ENCODE peak calls at places on chromosome 15, in eight cellular contexts. Y, V, W, B, J, S, E and Z are unnamed samples. For H3K27me3, the result is how much of the 10 kb centered on the place peaks cover.

GRCh38 chr15:31353931-31354330 is 27.3 kb downstream of the KLF13 start:
- DNase-seq in Y (no peak), V (no peak), W (no peak), B (no peak), J (peak), S (no peak), E (no peak), Z (no peak)

GRCh38 chr15:69704685-69705084 is 252.1 kb downstream of the RPLP1 start:
- DNase-seq in Y (no peak), V (no peak), W (no peak), B (no peak), J (no peak), S (no peak), E (no peak), Z (no peak)

GRCh38 chr15:38928431-38928830 is 363.8 kb upstream of the RASGRP1 start:
- DNase-seq in Y (no peak), V (no peak), W (no peak), B (no peak), J (no peak), S (no peak), E (no peak), Z (no peak)

GRCh38 chr15:80484312-80484981 is 80.3 kb downstream of the ARNT2 start:
- DNase-seq in Y (no peak), V (no peak), W (no peak), B (no peak), J (no peak), S (no peak), E (no peak), Z (no peak)

GRCh38 chr15:90478981-90479481 is 50.7 kb upstream of the CRTC3 start:
- DNase-seq in Y (no peak), V (no peak), W (peak), B (no peak), J (no peak), S (no peak), E (no peak), Z (no peak)

GRCh38 chr15:66780172-66780972 is 78.3 kb downstream of the SMAD6 start:
- DNase-seq in Y (no peak), V (no peak), W (no peak), B (no peak), J (no peak), S (no peak), E (no peak), Z (no peak)

GRCh38 chr15:100759116-100759515 is 120.5 kb upstream of the ALDH1A3 start:
- DNase-seq in Y (no peak), V (no peak), W (no peak), B (no peak), J (no peak), S (no peak), E (no peak), Z (no peak)

GRCh38 chr15:68885070-68885469 is 45.3 kb upstream of the SPESP1 start:
- DNase-seq in Y (no peak), V (peak), W (no peak), B (no peak), J (no peak), S (no peak), E (no peak), Z (no peak)

GRCh38 chr15:77838595-77838994 is 205.9 kb upstream of the LINGO1 start:
- DNase-seq in Y (no peak), V (no peak), W (no peak), B (no peak), J (no peak), S (no peak), E (no peak), Z (no peak)

GRCh38 chr15:101784644-101785043 is 18.7 kb upstream of the OR4F6 start:
- DNase-seq in Y (no peak), V (no peak), W (no peak), B (no peak), J (no peak), S (no peak), E (no peak), Z (no peak)

GRCh38 chr15:73464602-73465001 is 21.6 kb downstream of the REC114 start:
- DNase-seq in Y (peak), V (peak), W (no peak), B (no peak), J (no peak), S (no peak), E (no peak), Z (peak)

GRCh38 chr15:85421116-85421925 is 40.9 kb downstream of the AKAP13 start:
- DNase-seq in Y (no peak), V (no peak), W (no peak), B (no peak), J (no peak), S (no peak), E (no peak), Z (no peak)

GRCh38 chr15:67495585-67495984 is 25.3 kb upstream of the C15orf61 start:
- DNase-seq in Y (no peak), V (no peak), W (no peak), B (no peak), J (no peak), S (no peak), E (no peak), Z (no peak)

GRCh38 chr15:33243393-33243792 is 48.9 kb upstream of the FMN1 start:
- DNase-seq in Y (no peak), V (no peak), W (no peak), B (no peak), J (no peak), S (no peak), E (no peak), Z (no peak)

GRCh38 chr15:68412218-68412617 is 19.7 kb downstream of the ITGA11 start:
- DNase-seq in Y (no peak), V (no peak), W (no peak), B (no peak), J (no peak), S (no peak), E (no peak), Z (no peak)

GRCh38 chr15:40054746-40055575 is 16.0 kb upstream of the SRP14 start:
- DNase-seq in Y (no peak), V (no peak), W (no peak), B (no peak), J (no peak), S (no peak), E (no peak), Z (no peak)
- TF ChIP-seq POLR2AphosphoS5 in Y (no peak), V (no peak), W (no peak), B (no peak), J (no peak), S (peak), E (no peak), Z (no peak)

GRCh38 chr15:58398643-58399042 is 33.1 kb upstream of the LIPC start:
- DNase-seq in Y (no peak), V (peak), W (no peak), B (no peak), J (no peak), S (no peak), E (no peak), Z (no peak)

GRCh38 chr15:58398053-58398452 is 33.7 kb upstream of the LIPC start:
- DNase-seq in Y (no peak), V (no peak), W (no peak), B (no peak), J (no peak), S (no peak), E (no peak), Z (no peak)

GRCh38 chr15:58393196-58393790 is 38.5 kb upstream of the LIPC start:
- DNase-seq in Y (no peak), V (no peak), W (no peak), B (no peak), J (no peak), S (no peak), E (no peak), Z (no peak)

GRCh38 chr15:58392611-58393161 is 39.1 kb upstream of the LIPC start:
- DNase-seq in Y (no peak), V (no peak), W (no peak), B (no peak), J (no peak), S (no peak), E (no peak), Z (no peak)

GRCh38 chr15:58396181-58396580 is 35.6 kb upstream of the LIPC start:
- DNase-seq in Y (no peak), V (no peak), W (no peak), B (no peak), J (no peak), S (no peak), E (no peak), Z (no peak)
- TF ChIP-seq REST in Y (no peak), V (no peak), W (no peak), B (no peak), J (no peak), S (no peak), E (no peak), Z (no peak)

DNA sequence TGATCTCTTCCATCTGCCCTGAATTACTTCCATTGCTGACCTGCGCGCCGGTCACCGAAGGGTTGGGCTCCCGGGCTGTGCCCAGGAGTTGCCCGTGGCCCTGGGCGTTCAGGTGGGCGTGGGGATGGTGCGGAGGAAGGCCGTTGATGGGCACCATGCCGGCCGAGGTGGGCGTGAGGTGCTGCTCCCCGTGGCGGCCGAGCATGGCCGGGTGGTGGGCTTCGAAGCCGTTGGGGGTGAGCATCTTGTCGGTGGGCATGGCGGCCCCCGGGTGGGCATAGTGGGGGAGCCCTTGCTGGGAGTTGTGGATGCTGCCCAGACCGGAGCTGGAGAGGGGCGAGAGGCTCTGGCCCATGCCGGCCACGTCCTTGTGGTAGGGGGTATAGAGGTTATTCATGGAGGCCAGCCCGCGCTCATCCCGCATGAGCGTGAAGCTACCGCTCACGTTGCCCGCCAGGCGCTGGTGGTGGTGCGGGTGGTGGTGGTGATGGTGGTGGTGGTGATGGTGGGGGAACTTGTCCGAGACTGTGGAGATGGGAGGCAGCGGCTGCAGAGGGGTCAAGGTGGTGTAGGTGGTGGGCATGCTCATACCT is 1.0 kb downstream of the ONECUT1 start:
- DNase-seq in Y (no peak), V (no peak), W (no peak), B (no peak), J (no peak), S (no peak), E (no peak), Z (no peak)
- H3K27me3 ChIP-seq in Y (under half), V (half or more), W (under half), B (under half), J (half or more), S (half or more), E (under half), Z (under half)

GRCh38 chr15:99731336-99732267 is 1.6 kb downstream of the LYSMD4 start:
- DNase-seq in Y (no peak), V (peak), W (no peak), B (no peak), J (no peak), S (no peak), E (no peak), Z (no peak)

GRCh38 chr15:99732268-99732641 is 982 bp downstream of the LYSMD4 start:
- DNase-seq in Y (no peak), V (peak), W (no peak), B (no peak), J (no peak), S (no peak), E (no peak), Z (no peak)

GRCh38 chr15:99732711-99733267 is 448 bp downstream of the LYSMD4 start:
- DNase-seq in Y (peak), V (peak), W (no peak), B (no peak), J (peak), S (peak), E (no peak), Z (no peak)

GRCh38 chr15:99734575-99734974 is 1.3 kb upstream of the LYSMD4 start:
- DNase-seq in Y (no peak), V (no peak), W (no peak), B (no peak), J (no peak), S (no peak), E (no peak), Z (no peak)

GRCh38 chr15:99733268-99734039 is at the start of gene LYSMD4:
- DNase-seq in Y (peak), V (peak), W (peak), B (peak), J (peak), S (peak), E (peak), Z (peak)
- TF ChIP-seq POLR2AphosphoS5 in Y (no peak), V (peak), W (peak), B (peak), J (peak), S (peak), E (peak), Z (peak)

DNA sequence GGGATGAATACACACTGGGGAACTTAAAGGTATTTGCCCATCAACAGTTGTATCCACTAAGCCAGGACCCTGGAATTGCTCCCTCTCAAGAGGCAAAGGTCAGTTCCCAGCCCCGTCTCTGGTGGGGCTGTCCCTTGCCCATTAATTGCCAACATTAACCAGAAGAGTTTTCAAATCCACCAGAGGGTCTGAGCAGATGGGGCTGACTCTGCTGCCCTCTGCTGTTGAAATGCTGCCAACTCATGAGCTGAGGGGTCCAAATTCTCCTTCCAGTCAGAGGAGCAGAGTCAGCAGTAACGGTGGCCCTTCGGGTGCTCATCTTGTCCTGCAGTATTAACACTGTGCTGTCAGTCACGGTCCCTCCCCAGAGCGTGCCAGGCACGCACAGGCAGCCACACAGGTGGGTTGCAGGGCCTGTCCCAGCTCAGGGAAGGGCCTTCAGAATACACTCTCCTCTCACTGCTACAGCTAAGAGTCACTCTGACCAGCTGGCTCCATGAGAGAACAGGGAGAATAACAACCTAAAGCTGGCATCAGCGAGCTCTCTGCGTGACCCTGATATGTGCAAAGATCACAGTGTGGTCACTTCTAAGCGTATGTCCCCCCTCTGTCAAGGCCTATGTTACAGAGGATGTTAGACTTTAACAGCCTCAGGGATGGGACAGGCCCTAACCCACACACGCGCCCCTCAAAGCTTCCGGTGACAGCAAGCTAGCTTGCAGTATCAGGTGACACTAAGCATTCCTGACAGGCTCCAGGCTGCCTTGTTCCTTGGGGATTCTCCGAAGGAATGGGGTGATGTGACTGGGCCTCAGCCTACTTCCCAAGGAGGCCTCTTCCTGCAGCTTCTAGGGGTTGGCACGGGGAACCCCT is 10.9 kb upstream of the SPTBN5 start:
- DNase-seq in Y (peak), V (peak), W (peak), B (peak), J (peak), S (no peak), E (peak), Z (peak)
- TF ChIP-seq REST in Y (no peak), V (no peak), W (no peak), B (no peak), J (no peak), S (no peak), E (no peak), Z (no peak)